ENCODE peak calls at places on chromosomes 3 and 15, in nine cellular contexts. K, S, Z, T, G, U, L, J and E are unnamed samples.

GRCh38 chr3:57675530-57675929 is 17.3 kb downstream of the DENND6A start:
- DNase-seq in K (no peak), S (no peak), Z (no peak), T (no peak), G (no peak), U (peak; percentile 47), L (no peak), J (no peak), E (no peak)

GRCh38 chr3:20096135-20096685 is 56.0 kb downstream of the KAT2B start:
- DNase-seq in K (no peak), S (no peak), Z (peak; percentile 66), T (no peak), G (no peak), U (no peak), L (no peak), J (no peak), E (no peak)

GRCh38 chr15:89192136-89192535 is 29.2 kb downstream of the RLBP1 start:
- DNase-seq in K (no peak), S (no peak), Z (peak; percentile 10), T (no peak), G (no peak), U (no peak), L (no peak), J (no peak), E (no peak)

GRCh38 chr3:17411157-17411877 is 331.1 kb downstream of the TBC1D5 start:
- DNase-seq in K (no peak), S (no peak), Z (no peak), T (no peak), G (no peak), U (no peak), L (no peak), J (no peak), E (no peak)

GRCh38 chr15:68643216-68643830 is 64.5 kb downstream of the CORO2B start:
- DNase-seq in K (no peak), S (no peak), Z (no peak), T (no peak), G (no peak), U (no peak), L (no peak), J (no peak), E (no peak)

GRCh38 chr3:60431599-60431958 is 819.7 kb downstream of the FHIT start:
- DNase-seq in K (peak; percentile 14), S (no peak), Z (no peak), T (peak; percentile 29), G (no peak), U (no peak), L (no peak), J (no peak), E (no peak)

GRCh38 chr3:143185401-143185800 is 65.8 kb downstream of the CHST2 start:
- DNase-seq in K (no peak), S (no peak), Z (no peak), T (no peak), G (no peak), U (no peak), L (no peak), J (no peak), E (no peak)

GRCh38 chr3:60594025-60594424 is 657.2 kb downstream of the FHIT start:
- DNase-seq in K (peak; percentile 53), S (no peak), Z (no peak), T (peak; percentile 8), G (peak; percentile 7), U (no peak), L (no peak), J (peak; percentile 86), E (no peak)

GRCh38 chr15:57220220-57220619 is 156.1 kb upstream of the CGNL1 start:
- DNase-seq in K (peak; percentile 77), S (no peak), Z (peak; percentile 44), T (no peak), G (no peak), U (no peak), L (no peak), J (no peak), E (no peak)

GRCh38 chr3:8589880-8590556 is 54.6 kb downstream of the SSUH2 start:
- DNase-seq in K (peak; percentile 94), S (no peak), Z (no peak), T (no peak), G (no peak), U (no peak), L (no peak), J (peak; percentile 43), E (no peak)

GRCh38 chr15:77607111-77607893 is 25.4 kb downstream of the LINGO1 start:
- DNase-seq in K (peak; percentile 31), S (no peak), Z (no peak), T (no peak), G (no peak), U (no peak), L (no peak), J (no peak), E (no peak)

GRCh38 chr3:171165986-171166385 is 139.5 kb upstream of the SLC2A2 start:
- DNase-seq in K (peak; percentile 62), S (no peak), Z (no peak), T (no peak), G (no peak), U (no peak), L (no peak), J (no peak), E (no peak)

GRCh38 chr3:58111513-58112184 is 99.1 kb downstream of the DNASE1L3 start:
- DNase-seq in K (no peak), S (peak; percentile 84), Z (peak; percentile 28), T (peak; percentile 90), G (no peak), U (no peak), L (no peak), J (peak; percentile 69), E (no peak)

GRCh38 chr3:184741798-184742675 is 30.2 kb upstream of the MAGEF1 start:
- DNase-seq in K (no peak), S (no peak), Z (no peak), T (no peak), G (no peak), U (peak; percentile 53), L (no peak), J (no peak), E (no peak)

DNA sequence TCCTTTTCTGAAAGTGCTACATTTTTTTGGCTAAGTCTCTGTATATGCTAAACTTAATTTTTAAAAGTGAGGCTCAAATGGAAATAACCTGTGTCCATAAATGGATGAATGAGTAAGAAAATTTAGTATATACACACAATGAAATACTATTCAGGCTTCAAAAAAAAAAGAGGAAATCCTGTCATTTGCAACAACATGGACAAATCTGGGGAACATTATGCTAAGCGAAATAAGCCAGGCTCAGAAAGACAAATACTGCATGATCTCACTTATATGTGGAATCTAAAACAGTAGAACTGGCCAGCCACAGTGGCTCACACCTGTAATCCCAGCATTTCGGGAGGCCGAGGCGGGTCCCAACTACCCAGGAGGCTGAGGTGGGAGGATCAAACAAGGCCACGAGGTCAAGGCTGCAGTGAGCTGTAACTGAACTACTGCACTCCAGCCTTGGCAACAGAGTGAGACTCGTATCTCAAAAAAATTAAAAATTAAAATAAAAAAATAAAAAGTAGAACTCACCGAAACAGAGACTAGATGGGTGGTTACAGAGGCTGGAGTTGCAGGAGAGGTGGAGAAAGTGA is 25.8 kb downstream of the CCDC12 start:
- DNase-seq in K (no peak), S (no peak), Z (peak; percentile 71), T (no peak), G (no peak), U (no peak), L (no peak), J (no peak), E (no peak)
- H3K79me2 ChIP-seq in K (peaks cover 87% of the 10 kb centered on the region), S (peaks cover 93% of the 10 kb centered on the region), Z (peaks cover 91% of the 10 kb centered on the region), T (peaks cover 98% of the 10 kb centered on the region), G (peaks cover 70% of the 10 kb centered on the region), U (peaks cover 98% of the 10 kb centered on the region), L (peaks cover 98% of the 10 kb centered on the region), J (peaks cover 94% of the 10 kb centered on the region), E (peaks cover 100% of the 10 kb centered on the region)

GRCh38 chr15:94314639-94315038 is 83.3 kb downstream of the MCTP2 start:
- DNase-seq in K (no peak), S (no peak), Z (no peak), T (no peak), G (no peak), U (no peak), L (no peak), J (no peak), E (no peak)
- H3K4me2 ChIP-seq in K (no peak overlapping the region), S (no peak overlapping the region), Z (no peak overlapping the region), T (no peak overlapping the region), G (no peak overlapping the region), U (no peak overlapping the region), L (no peak overlapping the region), J (no peak overlapping the region), E (no peak overlapping the region)

GRCh38 chr3:27720899-27721716 is 1.0 kb downstream of the EOMES start:
- DNase-seq in K (no peak), S (no peak), Z (no peak), T (peak; percentile 40), G (no peak), U (no peak), L (peak; percentile 34), J (peak; percentile 68), E (no peak)

GRCh38 chr3:27718459-27718858 is 3.7 kb downstream of the EOMES start:
- DNase-seq in K (no peak), S (no peak), Z (no peak), T (no peak), G (no peak), U (no peak), L (no peak), J (no peak), E (no peak)

GRCh38 chr3:27717200-27717852 is 4.8 kb downstream of the EOMES start:
- DNase-seq in K (no peak), S (no peak), Z (no peak), T (no peak), G (no peak), U (no peak), L (no peak), J (no peak), E (no peak)

GRCh38 chr3:27720029-27720518 is 2.0 kb downstream of the EOMES start:
- DNase-seq in K (no peak), S (no peak), Z (no peak), T (no peak), G (no peak), U (no peak), L (no peak), J (no peak), E (no peak)

GRCh38 chr3:27719306-27720003 is 2.7 kb downstream of the EOMES start:
- DNase-seq in K (no peak), S (no peak), Z (no peak), T (no peak), G (no peak), U (no peak), L (no peak), J (no peak), E (no peak)
- H3K9me3 ChIP-seq in K (no peaks in the 10 kb centered on the region), S (no peaks in the 10 kb centered on the region), Z (no peaks in the 10 kb centered on the region), T (no peaks in the 10 kb centered on the region), G (no peaks in the 10 kb centered on the region), U (no peaks in the 10 kb centered on the region), L (no peaks in the 10 kb centered on the region), J (no peaks in the 10 kb centered on the region), E (no peaks in the 10 kb centered on the region)

GRCh38 chr3:47799733-47800132 is 3.2 kb upstream of the DHX30 start:
- DNase-seq in K (no peak), S (no peak), Z (no peak), T (peak; percentile 21), G (no peak), U (peak; percentile 56), L (no peak), J (no peak), E (no peak)

GRCh38 chr3:47802734-47803477 is at the start of gene DHX30:
- DNase-seq in K (peak; percentile 87), S (peak; percentile 68), Z (peak; percentile 91), T (peak; percentile 83), G (no peak), U (peak; percentile 93), L (no peak), J (peak; percentile 86), E (peak; percentile 88)

GRCh38 chr3:47804571-47804970 is 1.6 kb downstream of the DHX30 start:
- DNase-seq in K (no peak), S (no peak), Z (no peak), T (peak; percentile 23), G (no peak), U (no peak), L (no peak), J (no peak), E (no peak)

GRCh38 chr3:47803478-47804025 is 614 bp downstream of the DHX30 start:
- DNase-seq in K (peak; percentile 11), S (no peak), Z (no peak), T (no peak), G (no peak), U (peak; percentile 65), L (no peak), J (no peak), E (no peak)
- H3K79me2 ChIP-seq in K (peaks cover 17% of the 10 kb centered on the region), S (peaks cover 13% of the 10 kb centered on the region), Z (peaks cover 13% of the 10 kb centered on the region), T (peaks cover 20% of the 10 kb centered on the region), G (peaks cover 18% of the 10 kb centered on the region), U (peaks cover 22% of the 10 kb centered on the region), L (peaks cover 21% of the 10 kb centered on the region), J (peaks cover 22% of the 10 kb centered on the region), E (peaks cover 12% of the 10 kb centered on the region)